ENCODE peak calls at places on chromosomes 11 and 22, in eight cellular contexts. G is fibroblast of the aortic adventitia; I is right lobe of liver; O is NCI-H1092; P is adipocyte; N is upper lobe of right lung; R is AG04449; H is activated CD8-positive, alpha-beta memory T cell treated with anti-CD3 and anti-CD28 coated beads for 1 hour. C is an unnamed sample.

GRCh38 chr11:67120881-67121710 is 2.0 kb downstream of the KDM2A start:
- DNase-seq in N (no peak), O (no peak), R (no peak), I (no peak), H (no peak), P (peak; percentile 71), G (peak; percentile 52), C (no peak)

GRCh38 chr11:101661559-101661958 is 77.8 kb upstream of the TRPC6 start:
- DNase-seq in H (no peak), G (no peak), P (no peak), I (no peak), N (no peak), R (no peak), O (no peak), C (no peak)

GRCh38 chr11:799641-800316 is 1.7 kb upstream of the SLC25A22 start:
- DNase-seq in I (no peak), R (no peak), N (no peak), G (no peak), O (no peak), P (no peak), H (no peak), C (no peak)

GRCh38 chr11:31512117-31512516 is 2.5 kb downstream of the ELP4 start:
- DNase-seq in R (no peak), P (no peak), I (no peak), N (no peak), H (no peak), G (no peak), O (no peak), C (no peak)

GRCh38 chr11:101442171-101442570 is 141.6 kb downstream of the TRPC6 start:
- DNase-seq in R (peak; percentile 52), O (no peak), N (no peak), H (no peak), G (peak; percentile 20), P (peak; percentile 75), I (no peak), C (no peak)

GRCh38 chr11:70503201-70503877 is 105.0 kb downstream of the CTTN start:
- DNase-seq in H (no peak), P (no peak), O (peak; percentile 78), G (no peak), N (peak; percentile 46), R (no peak), I (peak; percentile 6), C (peak; percentile 64)

GRCh38 chr11:119207300-119207570 is 1.1 kb downstream of the CBL start:
- DNase-seq in P (peak; percentile 41), O (no peak), N (no peak), R (no peak), H (no peak), G (peak; percentile 42), I (no peak), C (no peak)

GRCh38 chr11:120205596-120206161 is 5.2 kb upstream of the OAF start:
- DNase-seq in H (no peak), O (no peak), P (peak; percentile 54), G (peak; percentile 63), N (no peak), I (no peak), R (no peak), C (no peak)

GRCh38 chr11:103735497-103736032 is 300.9 kb upstream of the DDI1 start:
- DNase-seq in I (no peak), P (no peak), H (no peak), G (no peak), N (no peak), O (no peak), R (no peak), C (no peak)

GRCh38 chr11:67572747-67573419 is 10.7 kb upstream of the GSTP1 start:
- DNase-seq in I (peak; percentile 63), G (peak; percentile 57), R (no peak), N (peak; percentile 77), H (no peak), O (peak; percentile 60), P (peak; percentile 68), C (peak; percentile 22)

GRCh38 chr11:14359573-14360031 is 619 bp upstream of the RRAS2 start:
- DNase-seq in P (no peak), H (no peak), R (no peak), N (no peak), I (no peak), O (no peak), G (no peak), C (no peak)

GRCh38 chr11:65817312-65817814 is 16.4 kb upstream of the SNX32 start:
- DNase-seq in O (no peak), N (no peak), P (peak; percentile 27), R (no peak), H (no peak), G (peak; percentile 27), I (no peak), C (no peak)

GRCh38 chr11:15500643-15501042 is 385.9 kb downstream of the INSC start:
- DNase-seq in I (no peak), P (no peak), H (no peak), G (no peak), N (no peak), O (no peak), R (no peak), C (no peak)

GRCh38 chr22:17570851-17571631 is 7.7 kb downstream of the SLC25A18 start:
- DNase-seq in N (peak; percentile 79), H (no peak), I (peak; percentile 63), O (no peak), P (peak; percentile 71), G (peak; percentile 61), R (no peak), C (no peak)

GRCh38 chr22:29633514-29634312 is 30.3 kb downstream of the NF2 start:
- DNase-seq in P (no peak), R (no peak), O (no peak), G (peak; percentile 42), H (no peak), I (no peak), N (no peak), C (no peak)

GRCh38 chr22:44883011-44883421 is 126.8 kb downstream of the PHF21B start:
- DNase-seq in N (peak; percentile 52), G (no peak), R (no peak), P (no peak), O (no peak), I (no peak), H (no peak), C (no peak)

GRCh38 chr11:96337541-96338530 is 5.2 kb downstream of the MAML2 start:
- DNase-seq in R (no peak), N (no peak), G (peak; percentile 63), I (no peak), O (no peak), H (no peak), P (peak; percentile 78), C (no peak)

GRCh38 chr11:13098067-13098466 is 89.0 kb downstream of the RASSF10 start:
- DNase-seq in G (peak; percentile 26), P (no peak), N (no peak), R (no peak), O (peak; percentile 77), I (no peak), H (no peak), C (peak; percentile 23)

GRCh38 chr11:10305262-10305963 is 540 bp downstream of the ADM start:
- DNase-seq in R (no peak), I (peak; percentile 61), N (peak; percentile 75), P (no peak), G (no peak), H (no peak), O (no peak), C (no peak)